ENCODE peak calls at places on chromosomes 12 and 14, in seven cellular contexts. E is IMR-90; C is foreskin fibroblast; M is fibroblast of mammary gland; T is MM.1S; A is effector memory CD4-positive, alpha-beta T cell; P is mucosa of descending colon. O is an unnamed sample.
A peak's percentile ranks its signal among the peaks of the same experiment; 100 is the strongest.

GRCh38 chr12:29317556-29318363 is 63.2 kb downstream of the ERGIC2 start:
- DNase-seq in E (peak; percentile 30), C (peak; percentile 45), M (peak; percentile 76), T (peak; percentile 73), A (peak; percentile 7), P (no peak), O (peak; percentile 76)

GRCh38 chr12:104182144-104182543 is 33.4 kb upstream of the TXNRD1 start:
- DNase-seq in E (peak; percentile 96), C (peak; percentile 90), M (peak; percentile 97), T (no peak), A (no peak), P (no peak), O (no peak)

GRCh38 chr12:44874981-44875416 is 1.1 kb downstream of the NELL2 start:
- DNase-seq in E (no peak), C (no peak), M (no peak), T (peak; percentile 10), A (no peak), P (no peak), O (no peak)

GRCh38 chr14:77409131-77409533 is 14.2 kb downstream of the NOXRED1 start:
- DNase-seq in E (no peak), C (peak; percentile 2), M (peak; percentile 10), T (no peak), A (no peak), P (no peak), O (peak; percentile 60)

GRCh38 chr14:102486513-102487203 is 22.9 kb downstream of the ANKRD9 start:
- DNase-seq in E (no peak), C (no peak), M (no peak), T (no peak), A (no peak), P (peak; percentile 40), O (no peak)

GRCh38 chr12:27342551-27342950 is 9.9 kb downstream of the BMAL2 start:
- DNase-seq in E (no peak), C (no peak), M (no peak), T (no peak), A (no peak), P (no peak), O (no peak)

GRCh38 chr12:30219047-30219446 is 435.3 kb upstream of the TMTC1 start:
- DNase-seq in E (peak; percentile 22), C (peak; percentile 4), M (peak; percentile 10), T (no peak), A (no peak), P (no peak), O (no peak)

GRCh38 chr14:65472189-65472588 is 59.7 kb downstream of the FUT8 start:
- DNase-seq in E (no peak), C (no peak), M (no peak), T (no peak), A (no peak), P (no peak), O (no peak)

GRCh38 chr12:6437586-6437985 is 7.2 kb upstream of the CD27 start:
- DNase-seq in E (no peak), C (no peak), M (no peak), T (no peak), A (no peak), P (no peak), O (no peak)

GRCh38 chr12:67275380-67275913 is 6.3 kb downstream of the CAND1 start:
- DNase-seq in E (no peak), C (no peak), M (no peak), T (no peak), A (no peak), P (no peak), O (no peak)

GRCh38 chr14:65428691-65429090 is 16.2 kb downstream of the FUT8 start:
- DNase-seq in E (no peak), C (no peak), M (no peak), T (no peak), A (no peak), P (no peak), O (no peak)

GRCh38 chr12:94783862-94784261 is 133.5 kb upstream of the TMCC3 start:
- DNase-seq in E (peak; percentile 57), C (peak; percentile 28), M (peak; percentile 59), T (no peak), A (no peak), P (no peak), O (no peak)
- H3K4me3 ChIP-seq in E (no peak overlapping the region), C (no peak overlapping the region), M (no peak overlapping the region), T (no peak overlapping the region), A (no peak overlapping the region), P (no peak overlapping the region), O (no peak overlapping the region)

DNA sequence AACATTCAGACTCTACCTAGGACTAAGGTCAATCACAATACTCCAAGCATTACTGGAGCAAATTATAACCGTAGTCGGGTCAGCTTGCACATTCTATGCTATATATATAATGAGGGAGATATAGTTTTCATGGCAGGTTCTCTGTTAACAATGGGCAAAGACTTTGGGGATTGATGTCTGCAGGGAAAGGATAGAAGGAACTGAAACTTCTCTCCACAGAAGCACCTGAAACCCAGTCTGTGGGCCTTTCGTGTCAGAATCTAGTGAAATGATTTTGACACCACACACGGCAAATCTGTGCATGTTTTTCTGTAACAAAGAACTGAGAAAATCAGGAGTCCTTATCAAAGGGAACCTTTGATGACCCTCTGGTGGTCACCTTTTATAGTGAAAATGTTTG is 847.4 kb downstream of the NRXN3 start:
- DNase-seq in E (no peak), C (no peak), M (no peak), T (no peak), A (no peak), P (no peak), O (no peak)
- H3K4me3 ChIP-seq in E (no peak overlapping the region), C (no peak overlapping the region), M (no peak overlapping the region), T (no peak overlapping the region), A (no peak overlapping the region), P (no peak overlapping the region), O (no peak overlapping the region)

GRCh38 chr14:94291906-94292525 is 1.1 kb downstream of the SERPINA10 start:
- DNase-seq in E (no peak), C (no peak), M (no peak), T (no peak), A (no peak), P (no peak), O (no peak)
- H3K4me3 ChIP-seq in E (no peak overlapping the region), C (no peak overlapping the region), M (no peak overlapping the region), T (no peak overlapping the region), A (no peak overlapping the region), P (no peak overlapping the region), O (no peak overlapping the region)

GRCh38 chr12:123390415-123391093 is 6.6 kb downstream of the KMT5A start:
- DNase-seq in E (no peak), C (no peak), M (no peak), T (no peak), A (no peak), P (no peak), O (no peak)
- H3K4me3 ChIP-seq in E (peak overlapping the region; percentile 78), C (peak overlapping the region; percentile 70), M (peak overlapping the region; percentile 58), T (no peak overlapping the region), A (peak overlapping the region; percentile 55), P (no peak overlapping the region), O (no peak overlapping the region)

GRCh38 chr12:85951823-85952222 is 77.7 kb downstream of the NTS start:
- DNase-seq in E (peak; percentile 5), C (no peak), M (peak; percentile 15), T (peak; percentile 17), A (no peak), P (no peak), O (peak; percentile 9)
- H3K4me3 ChIP-seq in E (no peak overlapping the region), C (no peak overlapping the region), M (no peak overlapping the region), T (no peak overlapping the region), A (no peak overlapping the region), P (no peak overlapping the region), O (no peak overlapping the region)